ENCODE peak calls at places on chromosomes 13 and 19, in eight cellular contexts. I is cardiac muscle cell, A is PC-9, D is aorta, O is Peyer's patch, C is heart right ventricle, G is neuronal stem cell, P is fibroblast of lung. V is an unnamed sample. For H3K36me3, the result is how much of the 10 kb centered on the place peaks cover.

GRCh38 chr13:44498969-44499368 is 77.2 kb downstream of the TSC22D1 start:
- DNase-seq in O (no peak), I (peak), G (no peak), A (no peak), C (no peak), P (no peak), D (no peak), V (no peak)

GRCh38 chr19:42286349-42287016 is 15.4 kb upstream of the PRR19 start:
- DNase-seq in A (no peak), I (peak), G (no peak), D (peak), C (peak), P (peak), O (no peak), V (no peak)

GRCh38 chr13:20118268-20119140 is 42.3 kb downstream of the GJA3 start:
- DNase-seq in P (peak), I (peak), G (no peak), C (peak), A (peak), O (peak), D (peak), V (no peak)

GRCh38 chr13:43293986-43294880 is 270.8 kb downstream of the DNAJC15 start:
- DNase-seq in C (no peak), A (no peak), O (no peak), G (no peak), I (no peak), P (peak), D (no peak), V (no peak)

GRCh38 chr19:36837902-36838783 is at the start of gene ZNF790:
- DNase-seq in C (peak), P (peak), D (peak), O (peak), I (peak), A (peak), G (peak), V (peak)

GRCh38 chr13:112074139-112074710 is 7.3 kb downstream of the SOX1 start:
- DNase-seq in P (no peak), I (no peak), O (no peak), D (no peak), C (no peak), A (no peak), G (no peak), V (no peak)

GRCh38 chr19:3983936-3984583 is 1.2 kb downstream of the EEF2 start:
- DNase-seq in G (no peak), O (peak), D (no peak), C (no peak), I (peak), A (no peak), P (peak), V (no peak)

GRCh38 chr19:49151339-49152217 is 3.6 kb downstream of the HRC start:
- DNase-seq in D (peak), C (peak), G (no peak), A (peak), O (peak), P (peak), I (peak), V (no peak)

GRCh38 chr13:27926644-27927434 is 7.0 kb downstream of the PDX1 start:
- DNase-seq in C (no peak), I (no peak), P (no peak), D (no peak), A (no peak), O (no peak), G (peak), V (no peak)

GRCh38 chr19:30851646-30852045 is 479.5 kb downstream of the ZNF536 start:
- DNase-seq in I (no peak), P (no peak), C (no peak), D (no peak), A (no peak), O (no peak), G (no peak), V (no peak)

GRCh38 chr19:19966862-19967261 is 66.1 kb downstream of the ZNF93 start:
- DNase-seq in P (no peak), O (no peak), C (no peak), G (no peak), D (no peak), I (no peak), A (no peak), V (no peak)

GRCh38 chr13:99321709-99322108 is 14.5 kb upstream of the GPR183 start:
- DNase-seq in P (no peak), O (no peak), D (no peak), A (no peak), C (no peak), I (no peak), G (no peak), V (no peak)

GRCh38 chr13:75825161-75825560 is 189.0 kb downstream of the LMO7 start:
- DNase-seq in O (no peak), D (no peak), A (no peak), C (no peak), I (no peak), P (no peak), G (no peak), V (no peak)

GRCh38 chr13:98144501-98145350 is 1.8 kb downstream of the FARP1 start:
- DNase-seq in G (peak), D (no peak), C (no peak), A (peak), O (no peak), I (peak), P (peak), V (no peak)

GRCh38 chr13:42658019-42658418 is 84.1 kb downstream of the TNFSF11 start:
- DNase-seq in C (no peak), A (no peak), I (no peak), O (no peak), D (no peak), G (no peak), P (no peak), V (no peak)

GRCh38 chr19:10892256-10892655 is 20.9 kb downstream of the CARM1 start:
- DNase-seq in D (no peak), G (no peak), O (no peak), A (no peak), I (no peak), P (no peak), C (no peak), V (no peak)

GRCh38 chr13:114339779-114340534 is 25.7 kb downstream of the CHAMP1 start:
- DNase-seq in A (peak), C (no peak), O (peak), D (no peak), P (peak), G (no peak), I (peak), V (no peak)

GRCh38 chr19:48308695-48309586 is 16.4 kb upstream of the EMP3 start:
- DNase-seq in C (no peak), D (no peak), O (no peak), I (peak), G (no peak), P (no peak), A (no peak), V (no peak)

GRCh38 chr13:113122571-113123225 is at the start of gene F10:
- DNase-seq in G (no peak), O (peak), P (peak), A (no peak), I (peak), D (peak), C (peak), V (peak)

GRCh38 chr19:708154-709141 is at the start of gene PALM:
- DNase-seq in G (peak), C (no peak), I (peak), P (no peak), D (no peak), O (no peak), A (no peak), V (no peak)

GRCh38 chr13:44734204-44734707 is 158.1 kb upstream of the TSC22D1 start:
- DNase-seq in I (peak), A (peak), G (no peak), D (no peak), C (peak), P (peak), O (no peak), V (peak)

GRCh38 chr13:27794921-27795717 is 2.8 kb downstream of the GSX1 start:
- DNase-seq in G (no peak), D (no peak), O (no peak), P (no peak), A (no peak), C (no peak), I (no peak), V (no peak)

GRCh38 chr19:2033115-2033824 is 17.8 kb upstream of the BTBD2 start:
- DNase-seq in D (no peak), P (no peak), A (no peak), G (no peak), C (no peak), O (no peak), I (no peak), V (no peak)

GRCh38 chr19:2033825-2034159 is 17.3 kb downstream of the MKNK2 start:
- DNase-seq in O (no peak), G (no peak), D (no peak), C (no peak), A (no peak), I (no peak), P (no peak), V (no peak)

GRCh38 chr19:2035590-2035991 is 15.5 kb downstream of the MKNK2 start:
- DNase-seq in D (no peak), O (no peak), P (no peak), G (no peak), A (no peak), C (no peak), I (no peak), V (no peak)

GRCh38 chr19:2036424-2036823 is 14.6 kb downstream of the MKNK2 start:
- DNase-seq in P (no peak), I (no peak), G (no peak), O (no peak), C (no peak), A (no peak), D (no peak), V (no peak)

DNA sequence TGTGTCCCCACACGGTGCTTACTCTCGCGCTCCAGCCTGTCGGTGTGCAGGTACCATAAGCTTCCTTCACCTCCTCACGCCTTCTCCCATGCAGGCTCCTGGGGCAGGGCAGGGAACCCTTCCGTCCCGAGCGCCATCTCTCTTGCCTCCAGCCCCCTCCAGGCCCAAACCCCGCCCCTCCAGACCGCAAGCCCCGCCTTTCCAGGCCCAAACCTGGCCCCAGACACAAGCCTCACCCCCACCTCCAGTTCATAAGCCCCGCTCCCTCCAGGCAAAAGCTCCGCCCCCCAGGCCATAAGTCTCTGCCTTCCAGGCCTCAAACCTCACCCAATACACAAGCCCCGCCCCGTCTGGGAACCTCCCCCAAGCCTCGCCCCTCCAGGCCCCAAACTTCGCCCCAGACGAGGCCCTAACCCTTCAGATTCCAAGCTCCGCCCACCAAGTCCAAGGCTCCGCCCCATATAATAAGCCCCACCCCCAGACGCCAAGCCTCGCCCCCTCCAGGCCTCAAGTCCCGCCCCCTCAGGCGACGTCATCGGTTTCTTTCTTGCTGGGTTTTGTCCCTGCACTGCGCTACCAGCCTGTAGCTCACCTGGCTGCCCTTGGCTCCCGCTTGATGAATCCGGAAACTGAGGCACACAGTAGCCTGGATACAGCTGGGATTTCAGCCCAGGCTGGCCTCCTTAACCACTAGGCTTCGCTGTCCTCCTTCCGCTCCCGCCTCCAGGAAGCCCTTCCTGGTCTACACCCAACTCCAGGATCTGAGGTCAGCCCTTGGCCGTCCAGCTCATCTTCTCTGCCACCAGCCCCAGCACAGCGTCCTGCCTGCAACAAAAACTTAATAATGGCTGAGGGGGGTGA is 16.1 kb downstream of the MKNK2 start:
- DNase-seq in O (no peak), I (peak), D (peak), A (peak), G (no peak), P (peak), C (no peak), V (no peak)
- H3K27ac ChIP-seq in O (peak), I (no peak), D (no peak), A (peak), G (no peak), P (no peak), C (no peak), V (no peak)

DNA sequence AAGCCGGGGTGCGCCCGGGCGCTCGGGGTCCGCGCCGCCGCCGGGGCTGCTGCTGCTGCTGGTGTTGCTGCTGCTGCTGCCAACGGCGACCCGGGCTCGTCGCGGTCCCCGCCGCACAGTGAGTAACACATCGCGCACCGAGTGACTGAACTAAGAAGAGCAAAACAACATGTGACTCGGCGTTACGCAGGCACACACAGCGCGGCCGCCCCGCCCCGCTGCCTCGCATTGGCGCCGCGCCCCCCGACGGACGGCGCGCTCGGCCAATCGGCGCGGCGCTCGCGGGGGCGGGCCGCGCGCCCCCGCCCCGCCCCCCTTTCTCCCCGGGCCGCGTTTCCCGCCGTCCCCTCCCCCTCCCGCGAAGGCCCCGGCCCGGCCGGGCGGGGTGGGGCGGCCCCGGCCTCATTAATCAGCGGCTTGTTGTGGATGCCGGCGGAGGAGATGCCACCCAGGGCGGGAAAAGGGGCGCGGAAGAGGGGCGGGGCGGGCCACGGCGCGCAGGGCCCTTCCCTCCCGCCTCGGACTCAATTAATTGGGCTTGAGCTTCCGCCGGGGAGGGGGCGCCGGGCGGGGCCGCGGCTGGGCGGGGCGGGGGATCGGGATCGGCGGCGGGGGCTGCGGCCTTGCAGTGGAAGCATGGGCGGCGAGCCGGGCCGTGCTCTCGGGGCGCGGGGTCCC is at the start of gene IRS2:
- DNase-seq in A (peak), O (peak), D (peak), P (peak), I (peak), C (peak), G (peak), V (peak)
- H3K4me3 ChIP-seq in A (peak), O (peak), D (peak), P (peak), I (peak), C (peak), G (peak), V (peak)

DNA sequence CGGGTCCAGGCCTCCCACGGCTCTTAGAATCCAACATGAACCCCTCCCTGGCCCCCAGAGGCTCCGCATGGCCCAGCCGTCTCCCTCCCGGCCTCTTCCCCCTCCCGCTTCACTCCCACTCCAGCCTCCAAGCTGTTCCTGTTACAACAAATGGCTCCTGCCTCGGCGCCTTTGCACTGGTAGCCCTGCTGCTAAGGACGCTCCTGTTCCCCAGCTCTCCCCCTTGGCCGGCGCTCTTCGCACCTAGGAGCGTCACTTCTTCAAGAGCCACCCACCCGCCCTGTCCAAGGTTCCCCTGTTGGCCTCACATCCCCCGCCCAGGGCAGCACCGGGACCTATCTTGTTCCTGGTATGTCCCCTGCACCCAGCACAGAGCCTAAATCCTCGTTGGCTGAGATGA is 9.4 kb downstream of the CCDC124 start:
- DNase-seq in O (no peak), P (no peak), G (no peak), A (no peak), D (no peak), I (no peak), C (no peak), V (no peak)
- H3K36me3 ChIP-seq in O (under half), P (under half), G (under half), A (under half), D (under half), I (under half), C (half or more), V (under half)

GRCh38 chr13:50243926-50244325 is 228.7 kb downstream of the KCNRG start:
- DNase-seq in D (no peak), A (no peak), C (no peak), P (no peak), I (no peak), G (no peak), O (no peak), V (no peak)
- H3K27ac ChIP-seq in D (no peak), A (no peak), C (no peak), P (no peak), I (no peak), G (no peak), O (no peak), V (no peak)

GRCh38 chr13:91988331-91988730 is 589.9 kb downstream of the GPC5 start:
- DNase-seq in D (no peak), I (no peak), G (peak), P (no peak), O (no peak), C (no peak), A (no peak), V (no peak)
- H3K4me3 ChIP-seq in D (no peak), I (no peak), G (no peak), P (no peak), O (no peak), C (no peak), A (no peak), V (no peak)

V was measured in brain microvascular endothelial cell.